ENCODE peak calls at places on chromosomes 7 and 10, in four cellular contexts. K is NCI-H82, F is heart left ventricle, O is skeletal muscle cell. W is an unnamed sample.

GRCh38 chr7:64879800-64880199 is 23.3 kb upstream of the ZNF273 start:
- DNase-seq in K (no peak), O (no peak), F (peak), W (no peak)

GRCh38 chr7:126495001-126495400 is 757.7 kb downstream of the GRM8 start:
- DNase-seq in F (peak), O (no peak), K (no peak), W (no peak)

GRCh38 chr10:109529258-109529657 is 394.1 kb downstream of the XPNPEP1 start:
- DNase-seq in K (no peak), F (no peak), O (no peak), W (no peak)

GRCh38 chr10:48484911-48485310 is 120.0 kb downstream of the ARHGAP22 start:
- DNase-seq in F (no peak), O (no peak), K (no peak), W (no peak)

GRCh38 chr10:119595715-119596515 is 849 bp downstream of the TIAL1 start:
- DNase-seq in K (peak), F (peak), O (no peak), W (peak)

GRCh38 chr10:119368991-119369869 is 161.9 kb downstream of the GRK5 start:
- DNase-seq in F (no peak), O (no peak), K (no peak), W (peak)

GRCh38 chr10:78774999-78775711 is 293.6 kb upstream of the ZMIZ1 start:
- DNase-seq in O (no peak), F (no peak), K (no peak), W (no peak)

GRCh38 chr10:81215498-81215897 is 659.5 kb upstream of the NRG3 start:
- DNase-seq in F (no peak), O (no peak), K (no peak), W (no peak)

GRCh38 chr10:132575320-132576201 is 38.0 kb downstream of the INPP5A start:
- DNase-seq in K (no peak), O (peak), F (no peak), W (peak)

GRCh38 chr10:103812431-103812830 is 42.9 kb downstream of the SH3PXD2A start:
- DNase-seq in K (no peak), F (no peak), O (no peak), W (peak)

GRCh38 chr7:116218051-116218645 is 7.8 kb downstream of the TES start:
- DNase-seq in K (no peak), O (peak), F (no peak), W (peak)

GRCh38 chr10:108601856-108602255 is 1321.5 kb downstream of the XPNPEP1 start:
- DNase-seq in F (no peak), K (no peak), O (no peak), W (no peak)

GRCh38 chr7:127396184-127396583 is 3.7 kb upstream of the ZNF800 start:
- DNase-seq in F (peak), K (peak), O (no peak), W (no peak)

GRCh38 chr7:22549051-22549450 is 49.1 kb upstream of the STEAP1B start:
- DNase-seq in O (no peak), F (no peak), K (no peak), W (no peak)

GRCh38 chr7:30697716-30698460 is 15.6 kb upstream of the CRHR2 start:
- DNase-seq in O (no peak), F (no peak), K (no peak), W (no peak)

GRCh38 chr10:90644165-90644564 is 213.7 kb downstream of the HTR7 start:
- DNase-seq in F (no peak), K (peak), O (no peak), W (no peak)

GRCh38 chr10:22620140-22620857 is 94.1 kb downstream of the PIP4K2A start:
- DNase-seq in O (peak), F (peak), K (no peak), W (peak)

GRCh38 chr7:87361320-87361719 is 15.9 kb downstream of the CROT start:
- DNase-seq in K (no peak), F (no peak), O (no peak), W (no peak)

GRCh38 chr7:137635132-137635531 is 211.6 kb downstream of the DGKI start:
- DNase-seq in F (no peak), K (no peak), O (no peak), W (no peak)

GRCh38 chr10:102480396-102480795 is 22.1 kb downstream of the ACTR1A start:
- DNase-seq in K (no peak), F (peak), O (no peak), W (no peak)

GRCh38 chr10:99731296-99732032 is 463 bp downstream of the COX15 start:
- DNase-seq in F (no peak), K (no peak), O (no peak), W (peak)

GRCh38 chr10:94192333-94192732 is 170.4 kb downstream of the NOC3L start:
- DNase-seq in O (no peak), K (no peak), F (no peak), W (no peak)

GRCh38 chr7:27198138-27198841 is 1.6 kb downstream of the HOXA13 start:
- DNase-seq in K (peak), O (no peak), F (no peak), W (no peak)

GRCh38 chr7:45211066-45211465 is 53.5 kb downstream of the RAMP3 start:
- DNase-seq in O (no peak), K (no peak), F (peak), W (peak)

GRCh38 chr10:101441539-101442455 is 87.8 kb downstream of the BTRC start:
- DNase-seq in K (peak), F (no peak), O (peak), W (peak)

GRCh38 chr10:7593068-7593467 is 73.7 kb downstream of the ITIH5 start:
- DNase-seq in F (peak), O (no peak), K (no peak), W (no peak)